ENCODE peak calls at places on chromosomes 5 and 9, in six cellular contexts. J is AML-193, E is germinal center, O is T-helper 17 cell, Q is Kasumi-1, B is NCI-H1092. W is an unnamed sample.

GRCh38 chr9:19828586-19828985 is 39.7 kb upstream of the SLC24A2 start:
- DNase-seq in J (no peak), E (no peak), O (no peak), Q (no peak), B (peak), W (no peak)

GRCh38 chr5:181159286-181160143 is 12.1 kb downstream of the OR2V2 start:
- DNase-seq in J (peak), E (peak), O (peak), Q (peak), B (peak), W (peak)

GRCh38 chr9:69740872-69741505 is 18.8 kb downstream of the PTAR1 start:
- DNase-seq in J (no peak), E (no peak), O (no peak), Q (no peak), B (no peak), W (no peak)

GRCh38 chr5:136295914-136296313 is 69.4 kb downstream of the TRPC7 start:
- DNase-seq in J (no peak), E (no peak), O (no peak), Q (no peak), B (no peak), W (no peak)

GRCh38 chr9:133951265-133951664 is 40.9 kb downstream of the VAV2 start:
- DNase-seq in J (no peak), E (no peak), O (no peak), Q (no peak), B (no peak), W (no peak)

GRCh38 chr9:107705521-107705920 is 216.0 kb upstream of the KLF4 start:
- DNase-seq in J (no peak), E (no peak), O (no peak), Q (no peak), B (no peak), W (no peak)

GRCh38 chr5:142863856-142864255 is 93.7 kb downstream of the ARHGAP26 start:
- DNase-seq in J (no peak), E (no peak), O (no peak), Q (no peak), B (no peak), W (peak)

GRCh38 chr5:170483701-170484458 is 19.9 kb upstream of the KCNIP1 start:
- DNase-seq in J (no peak), E (no peak), O (no peak), Q (no peak), B (no peak), W (no peak)

GRCh38 chr5:94093300-94093699 is 351.9 kb upstream of the POU5F2 start:
- DNase-seq in J (no peak), E (no peak), O (no peak), Q (no peak), B (no peak), W (no peak)

GRCh38 chr5:123261752-123262151 is 161.5 kb downstream of the CEP120 start:
- DNase-seq in J (no peak), E (no peak), O (no peak), Q (no peak), B (no peak), W (no peak)

GRCh38 chr5:58452566-58453258 is 7.2 kb downstream of the PLK2 start:
- DNase-seq in J (no peak), E (no peak), O (no peak), Q (no peak), B (no peak), W (no peak)

GRCh38 chr5:6552612-6553011 is 80.2 kb downstream of the NSUN2 start:
- DNase-seq in J (no peak), E (no peak), O (no peak), Q (no peak), B (no peak), W (no peak)

GRCh38 chr5:135759149-135759784 is 75.2 kb upstream of the SLC25A48 start:
- DNase-seq in J (no peak), E (no peak), O (no peak), Q (no peak), B (no peak), W (no peak)

GRCh38 chr9:74125916-74126315 is 371.2 kb upstream of the RORB start:
- DNase-seq in J (no peak), E (no peak), O (no peak), Q (no peak), B (no peak), W (no peak)

GRCh38 chr9:71863652-71864051 is 47.3 kb downstream of the ABHD17B start:
- DNase-seq in J (no peak), E (no peak), O (no peak), Q (no peak), B (no peak), W (no peak)

W was measured in K562.